ENCODE peak calls at places on chromosomes 5 and 9, in seven cellular contexts. W is colonic mucosa, E is IMR-90, N is Karpas-422, H is HepG2, Z is NT2/D1, F is GM23248. J is an unnamed sample.

GRCh38 chr9:104993291-104993963 is 65.5 kb upstream of the ABCA1 start:
- DNase-seq in W (peak), E (peak), N (no peak), H (peak), Z (peak), F (peak), J (no peak)

GRCh38 chr9:127867356-127868277 is 9.9 kb downstream of the AK1 start:
- DNase-seq in W (no peak), E (no peak), N (no peak), H (no peak), Z (no peak), F (no peak), J (no peak)

GRCh38 chr9:71003346-71003745 is 118.1 kb downstream of the TRPM3 start:
- DNase-seq in W (no peak), E (no peak), N (no peak), H (no peak), Z (no peak), F (no peak), J (no peak)

GRCh38 chr5:171678631-171679030 is 107.0 kb upstream of the SMIM23 start:
- DNase-seq in W (no peak), E (no peak), N (no peak), H (no peak), Z (no peak), F (no peak), J (no peak)

GRCh38 chr9:89941875-89942274 is 337.1 kb downstream of the GADD45G start:
- DNase-seq in W (no peak), E (peak), N (no peak), H (no peak), Z (no peak), F (peak), J (peak)

GRCh38 chr5:87097664-87098063 is 170.0 kb upstream of the RASA1 start:
- DNase-seq in W (no peak), E (no peak), N (no peak), H (no peak), Z (no peak), F (no peak), J (no peak)

GRCh38 chr9:108156270-108156998 is 666.9 kb upstream of the KLF4 start:
- DNase-seq in W (peak), E (no peak), N (no peak), H (no peak), Z (no peak), F (peak), J (peak)

GRCh38 chr5:1832511-1833250 is 31.5 kb downstream of the NDUFS6 start:
- DNase-seq in W (no peak), E (no peak), N (no peak), H (no peak), Z (no peak), F (no peak), J (no peak)

GRCh38 chr5:114152656-114153360 is 209.1 kb upstream of the KCNN2 start:
- DNase-seq in W (no peak), E (peak), N (no peak), H (no peak), Z (no peak), F (no peak), J (no peak)

GRCh38 chr9:32570262-32570661 is 2.7 kb downstream of the NDUFB6 start:
- DNase-seq in W (no peak), E (no peak), N (no peak), H (no peak), Z (no peak), F (no peak), J (no peak)
- H3K9ac ChIP-seq in W (no peak), E (no peak), N (no peak), H (no peak), Z (no peak), F (peak), J (no peak)

GRCh38 chr9:38234479-38234878 is 158.0 kb upstream of the ALDH1B1 start:
- DNase-seq in W (no peak), E (no peak), N (no peak), H (no peak), Z (no peak), F (no peak), J (no peak)

GRCh38 chr9:38233796-38234355 is 158.6 kb upstream of the ALDH1B1 start:
- DNase-seq in W (no peak), E (no peak), N (no peak), H (no peak), Z (no peak), F (no peak), J (no peak)

GRCh38 chr9:38232895-38233294 is 159.6 kb upstream of the ALDH1B1 start:
- DNase-seq in W (no peak), E (no peak), N (no peak), H (no peak), Z (no peak), F (no peak), J (no peak)

GRCh38 chr9:38235244-38235643 is 157.3 kb upstream of the ALDH1B1 start:
- DNase-seq in W (no peak), E (no peak), N (no peak), H (no peak), Z (no peak), F (no peak), J (no peak)

GRCh38 chr9:38233343-38233742 is 159.2 kb upstream of the ALDH1B1 start:
- DNase-seq in W (no peak), E (no peak), N (no peak), H (no peak), Z (no peak), F (no peak), J (no peak)
- H3K9ac ChIP-seq in W (no peak), E (no peak), N (no peak), H (no peak), Z (no peak), F (no peak), J (no peak)

GRCh38 chr5:99063737-99064136 is 134.9 kb upstream of the CHD1 start:
- DNase-seq in W (no peak), E (no peak), N (no peak), H (no peak), Z (no peak), F (peak), J (no peak)

GRCh38 chr5:99059685-99060084 is 130.9 kb upstream of the CHD1 start:
- DNase-seq in W (no peak), E (no peak), N (no peak), H (no peak), Z (no peak), F (no peak), J (no peak)

GRCh38 chr5:99061299-99061698 is 132.5 kb upstream of the CHD1 start:
- DNase-seq in W (no peak), E (no peak), N (no peak), H (no peak), Z (no peak), F (peak), J (no peak)

GRCh38 chr5:99060306-99061261 is 131.8 kb upstream of the CHD1 start:
- DNase-seq in W (peak), E (peak), N (peak), H (peak), Z (peak), F (peak), J (peak)

DNA sequence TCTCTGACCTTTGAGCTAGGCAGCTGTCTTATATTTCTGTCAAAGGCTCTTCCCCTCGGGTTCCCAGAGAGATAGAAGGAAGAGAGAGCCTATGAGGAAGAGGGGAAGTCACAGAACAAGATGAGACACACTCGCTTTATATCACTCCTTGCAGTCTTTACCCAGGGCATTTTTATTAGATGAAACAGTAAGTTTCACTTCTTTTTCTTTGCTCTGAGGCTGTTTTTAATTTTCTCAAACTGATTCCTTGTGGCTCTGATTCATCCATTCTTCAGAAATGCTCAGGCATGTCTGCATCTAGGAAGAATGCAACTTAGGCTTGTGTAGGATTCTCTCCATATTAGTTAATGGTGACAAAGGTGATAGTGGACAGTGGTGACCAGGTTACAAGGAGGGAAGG is 132.9 kb upstream of the CHD1 start:
- DNase-seq in W (no peak), E (peak), N (no peak), H (no peak), Z (no peak), F (peak), J (peak)
- H3K9ac ChIP-seq in W (no peak), E (peak), N (no peak), H (no peak), Z (no peak), F (peak), J (no peak)

GRCh38 chr9:131915181-131915580 is 164.5 kb downstream of the MED27 start:
- DNase-seq in W (no peak), E (peak), N (no peak), H (no peak), Z (no peak), F (peak), J (peak)
- H3K9ac ChIP-seq in W (no peak), E (no peak), N (no peak), H (no peak), Z (no peak), F (no peak), J (no peak)

DNA sequence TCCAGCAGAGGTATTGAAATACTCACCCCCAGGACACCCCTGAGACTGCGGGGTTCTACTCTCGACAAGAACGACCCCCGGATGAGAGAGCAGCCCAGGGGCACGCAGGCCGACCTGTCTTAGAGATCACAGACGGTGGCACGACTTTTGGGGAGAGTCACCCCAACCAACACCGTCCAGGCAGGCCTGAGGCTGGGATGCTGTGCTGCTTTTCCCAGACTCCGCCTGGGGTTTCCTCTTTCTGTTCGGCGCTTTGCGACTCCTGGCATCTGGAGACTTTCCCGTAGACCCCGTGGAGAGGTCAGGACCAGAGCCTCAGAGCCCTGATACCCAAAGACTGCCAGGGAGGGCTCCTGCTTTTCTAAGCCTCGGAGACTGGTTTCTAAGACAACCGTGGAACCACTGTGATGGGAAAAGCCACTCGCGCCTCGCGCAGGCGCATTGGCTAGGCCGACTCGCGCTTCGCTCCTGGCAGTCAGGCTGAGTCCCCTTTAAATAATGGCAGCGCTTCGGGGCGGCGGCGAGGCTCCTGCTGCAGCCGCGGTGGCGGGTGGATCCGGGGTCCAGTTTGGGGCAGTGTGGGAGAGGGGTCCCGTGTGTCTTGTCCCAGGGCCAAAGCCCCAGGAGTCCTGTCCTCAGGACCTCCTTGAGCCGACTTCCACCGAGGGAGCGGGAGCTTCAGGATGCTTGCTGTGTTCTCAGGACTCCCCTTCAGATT is 484.0 kb downstream of the SPATA31A7 start:
- DNase-seq in W (no peak), E (no peak), N (no peak), H (no peak), Z (no peak), F (no peak), J (no peak)
- H3K9ac ChIP-seq in W (no peak), E (no peak), N (no peak), H (no peak), Z (no peak), F (no peak), J (no peak)

GRCh38 chr5:180804129-180804601 is 1.6 kb upstream of the MGAT1 start:
- DNase-seq in W (no peak), E (no peak), N (no peak), H (no peak), Z (no peak), F (no peak), J (no peak)

GRCh38 chr5:180802325-180803180 is at the start of gene MGAT1:
- DNase-seq in W (peak), E (peak), N (peak), H (peak), Z (no peak), F (peak), J (peak)

GRCh38 chr5:180803181-180804128 is 849 bp upstream of the MGAT1 start:
- DNase-seq in W (peak), E (no peak), N (peak), H (peak), Z (no peak), F (peak), J (no peak)

GRCh38 chr5:180799902-180800801 is 2.5 kb downstream of the MGAT1 start:
- DNase-seq in W (peak), E (peak), N (no peak), H (no peak), Z (no peak), F (peak), J (peak)

GRCh38 chr5:180801596-180802324 is 846 bp downstream of the MGAT1 start:
- DNase-seq in W (no peak), E (no peak), N (no peak), H (no peak), Z (no peak), F (peak), J (no peak)
- H3K9ac ChIP-seq in W (peak), E (peak), N (peak), H (peak), Z (peak), F (peak), J (peak)